ENCODE peak calls at places on chromosomes 16 and 17, in nine cellular contexts. One of them, this sample, is unnamed.
A peak's percentile ranks its signal among the peaks of the same experiment; 100 is the strongest.

GRCh38 chr16:15811778-15812750 is 44.8 kb downstream of the MYH11 start:
- DNase-seq in dermis microvascular lymphatic vessel endothelial cell: no peak
- DNase-seq in AG04450: peak; percentile 77
- DNase-seq in omental fat pad: no peak
- DNase-seq in activated naive CD8-positive, alpha-beta T cell treated with anti-CD3 and anti-CD28 coated beads for 36 hours: no peak
- DNase-seq in fibroblast of villous mesenchyme: peak; percentile 97
- DNase-seq in effector memory CD4-positive, alpha-beta T cell: no peak
- DNase-seq in stimulated activated CD8-positive, alpha-beta memory T cell treated with anti-CD3 and anti-CD28 coated beads, Interleukin-2, amount 100 ng/mL, for 48 hours: no peak
- DNase-seq in hepatocyte: peak; percentile 58
- DNase-seq in this sample: no peak

GRCh38 chr17:76709077-76709950 is 1.5 kb downstream of the MXRA7 start:
- DNase-seq in dermis microvascular lymphatic vessel endothelial cell: peak; percentile 70
- DNase-seq in AG04450: peak; percentile 95
- DNase-seq in omental fat pad: peak; percentile 48
- DNase-seq in activated naive CD8-positive, alpha-beta T cell treated with anti-CD3 and anti-CD28 coated beads for 36 hours: no peak
- DNase-seq in fibroblast of villous mesenchyme: peak; percentile 98
- DNase-seq in effector memory CD4-positive, alpha-beta T cell: no peak
- DNase-seq in stimulated activated CD8-positive, alpha-beta memory T cell treated with anti-CD3 and anti-CD28 coated beads, Interleukin-2, amount 100 ng/mL, for 48 hours: no peak
- DNase-seq in hepatocyte: peak; percentile 84
- DNase-seq in this sample: peak; percentile 64

GRCh38 chr17:75720656-75721462 is at the start of gene ITGB4:
- DNase-seq in dermis microvascular lymphatic vessel endothelial cell: peak; percentile 40
- DNase-seq in AG04450: no peak
- DNase-seq in omental fat pad: no peak
- DNase-seq in activated naive CD8-positive, alpha-beta T cell treated with anti-CD3 and anti-CD28 coated beads for 36 hours: peak; percentile 70
- DNase-seq in fibroblast of villous mesenchyme: no peak
- DNase-seq in effector memory CD4-positive, alpha-beta T cell: peak; percentile 46
- DNase-seq in stimulated activated CD8-positive, alpha-beta memory T cell treated with anti-CD3 and anti-CD28 coated beads, Interleukin-2, amount 100 ng/mL, for 48 hours: peak; percentile 29
- DNase-seq in hepatocyte: peak; percentile 93
- DNase-seq in this sample: peak; percentile 81

GRCh38 chr16:78220571-78220970 is 121.1 kb downstream of the WWOX start:
- DNase-seq in dermis microvascular lymphatic vessel endothelial cell: no peak
- DNase-seq in AG04450: no peak
- DNase-seq in omental fat pad: no peak
- DNase-seq in activated naive CD8-positive, alpha-beta T cell treated with anti-CD3 and anti-CD28 coated beads for 36 hours: no peak
- DNase-seq in fibroblast of villous mesenchyme: no peak
- DNase-seq in effector memory CD4-positive, alpha-beta T cell: no peak
- DNase-seq in stimulated activated CD8-positive, alpha-beta memory T cell treated with anti-CD3 and anti-CD28 coated beads, Interleukin-2, amount 100 ng/mL, for 48 hours: no peak
- DNase-seq in hepatocyte: no peak
- DNase-seq in this sample: no peak

GRCh38 chr17:16989953-16990860 is 18.3 kb upstream of the TNFRSF13B start:
- DNase-seq in dermis microvascular lymphatic vessel endothelial cell: no peak
- DNase-seq in AG04450: peak; percentile 21
- DNase-seq in omental fat pad: no peak
- DNase-seq in activated naive CD8-positive, alpha-beta T cell treated with anti-CD3 and anti-CD28 coated beads for 36 hours: no peak
- DNase-seq in fibroblast of villous mesenchyme: peak; percentile 41
- DNase-seq in effector memory CD4-positive, alpha-beta T cell: no peak
- DNase-seq in stimulated activated CD8-positive, alpha-beta memory T cell treated with anti-CD3 and anti-CD28 coated beads, Interleukin-2, amount 100 ng/mL, for 48 hours: no peak
- DNase-seq in hepatocyte: no peak
- DNase-seq in this sample: no peak

GRCh38 chr16:82264781-82265180 is 94.8 kb upstream of the MPHOSPH6 start:
- DNase-seq in dermis microvascular lymphatic vessel endothelial cell: no peak
- DNase-seq in AG04450: no peak
- DNase-seq in omental fat pad: no peak
- DNase-seq in activated naive CD8-positive, alpha-beta T cell treated with anti-CD3 and anti-CD28 coated beads for 36 hours: no peak
- DNase-seq in fibroblast of villous mesenchyme: no peak
- DNase-seq in effector memory CD4-positive, alpha-beta T cell: no peak
- DNase-seq in stimulated activated CD8-positive, alpha-beta memory T cell treated with anti-CD3 and anti-CD28 coated beads, Interleukin-2, amount 100 ng/mL, for 48 hours: no peak
- DNase-seq in hepatocyte: no peak
- DNase-seq in this sample: no peak

GRCh38 chr16:85615014-85615851 is 2.1 kb downstream of the GSE1 start:
- DNase-seq in dermis microvascular lymphatic vessel endothelial cell: no peak
- DNase-seq in AG04450: no peak
- DNase-seq in omental fat pad: no peak
- DNase-seq in activated naive CD8-positive, alpha-beta T cell treated with anti-CD3 and anti-CD28 coated beads for 36 hours: peak; percentile 83
- DNase-seq in fibroblast of villous mesenchyme: no peak
- DNase-seq in effector memory CD4-positive, alpha-beta T cell: no peak
- DNase-seq in stimulated activated CD8-positive, alpha-beta memory T cell treated with anti-CD3 and anti-CD28 coated beads, Interleukin-2, amount 100 ng/mL, for 48 hours: peak; percentile 64
- DNase-seq in hepatocyte: peak; percentile 95
- DNase-seq in this sample: peak; percentile 70

GRCh38 chr17:45747907-45748306 is 36.2 kb upstream of the CRHR1 start:
- DNase-seq in dermis microvascular lymphatic vessel endothelial cell: no peak
- DNase-seq in AG04450: no peak
- DNase-seq in omental fat pad: no peak
- DNase-seq in activated naive CD8-positive, alpha-beta T cell treated with anti-CD3 and anti-CD28 coated beads for 36 hours: no peak
- DNase-seq in fibroblast of villous mesenchyme: no peak
- DNase-seq in effector memory CD4-positive, alpha-beta T cell: no peak
- DNase-seq in stimulated activated CD8-positive, alpha-beta memory T cell treated with anti-CD3 and anti-CD28 coated beads, Interleukin-2, amount 100 ng/mL, for 48 hours: no peak
- DNase-seq in hepatocyte: no peak
- DNase-seq in this sample: no peak

GRCh38 chr17:1959871-1960569 is 65.1 kb downstream of the RTN4RL1 start:
- DNase-seq in dermis microvascular lymphatic vessel endothelial cell: no peak
- DNase-seq in AG04450: peak; percentile 48
- DNase-seq in omental fat pad: no peak
- DNase-seq in activated naive CD8-positive, alpha-beta T cell treated with anti-CD3 and anti-CD28 coated beads for 36 hours: no peak
- DNase-seq in fibroblast of villous mesenchyme: peak; percentile 38
- DNase-seq in effector memory CD4-positive, alpha-beta T cell: no peak
- DNase-seq in stimulated activated CD8-positive, alpha-beta memory T cell treated with anti-CD3 and anti-CD28 coated beads, Interleukin-2, amount 100 ng/mL, for 48 hours: no peak
- DNase-seq in hepatocyte: peak; percentile 53
- DNase-seq in this sample: no peak

GRCh38 chr16:14475370-14476139 is 154.5 kb downstream of the PARN start:
- DNase-seq in dermis microvascular lymphatic vessel endothelial cell: no peak
- DNase-seq in AG04450: no peak
- DNase-seq in omental fat pad: no peak
- DNase-seq in activated naive CD8-positive, alpha-beta T cell treated with anti-CD3 and anti-CD28 coated beads for 36 hours: no peak
- DNase-seq in fibroblast of villous mesenchyme: no peak
- DNase-seq in effector memory CD4-positive, alpha-beta T cell: no peak
- DNase-seq in stimulated activated CD8-positive, alpha-beta memory T cell treated with anti-CD3 and anti-CD28 coated beads, Interleukin-2, amount 100 ng/mL, for 48 hours: no peak
- DNase-seq in hepatocyte: peak; percentile 60
- DNase-seq in this sample: no peak

GRCh38 chr16:3963203-3963602 is 82.7 kb upstream of the CREBBP start:
- DNase-seq in dermis microvascular lymphatic vessel endothelial cell: no peak
- DNase-seq in AG04450: no peak
- DNase-seq in omental fat pad: no peak
- DNase-seq in activated naive CD8-positive, alpha-beta T cell treated with anti-CD3 and anti-CD28 coated beads for 36 hours: no peak
- DNase-seq in fibroblast of villous mesenchyme: no peak
- DNase-seq in effector memory CD4-positive, alpha-beta T cell: peak; percentile 25
- DNase-seq in stimulated activated CD8-positive, alpha-beta memory T cell treated with anti-CD3 and anti-CD28 coated beads, Interleukin-2, amount 100 ng/mL, for 48 hours: no peak
- DNase-seq in hepatocyte: no peak
- DNase-seq in this sample: no peak

GRCh38 chr17:73340093-73340596 is 28.3 kb upstream of the CDC42EP4 start:
- DNase-seq in dermis microvascular lymphatic vessel endothelial cell: peak; percentile 25
- DNase-seq in AG04450: peak; percentile 59
- DNase-seq in omental fat pad: peak; percentile 62
- DNase-seq in activated naive CD8-positive, alpha-beta T cell treated with anti-CD3 and anti-CD28 coated beads for 36 hours: no peak
- DNase-seq in fibroblast of villous mesenchyme: peak; percentile 96
- DNase-seq in effector memory CD4-positive, alpha-beta T cell: no peak
- DNase-seq in stimulated activated CD8-positive, alpha-beta memory T cell treated with anti-CD3 and anti-CD28 coated beads, Interleukin-2, amount 100 ng/mL, for 48 hours: no peak
- DNase-seq in hepatocyte: peak; percentile 58
- DNase-seq in this sample: no peak

GRCh38 chr17:48412841-48413240 is 17.2 kb downstream of the SKAP1 start:
- DNase-seq in dermis microvascular lymphatic vessel endothelial cell: no peak
- DNase-seq in AG04450: no peak
- DNase-seq in omental fat pad: no peak
- DNase-seq in activated naive CD8-positive, alpha-beta T cell treated with anti-CD3 and anti-CD28 coated beads for 36 hours: no peak
- DNase-seq in fibroblast of villous mesenchyme: no peak
- DNase-seq in effector memory CD4-positive, alpha-beta T cell: no peak
- DNase-seq in stimulated activated CD8-positive, alpha-beta memory T cell treated with anti-CD3 and anti-CD28 coated beads, Interleukin-2, amount 100 ng/mL, for 48 hours: no peak
- DNase-seq in hepatocyte: no peak
- DNase-seq in this sample: no peak

GRCh38 chr16:31042866-31043265 is 9.5 kb downstream of the STX4 start:
- DNase-seq in dermis microvascular lymphatic vessel endothelial cell: no peak
- DNase-seq in AG04450: no peak
- DNase-seq in omental fat pad: no peak
- DNase-seq in activated naive CD8-positive, alpha-beta T cell treated with anti-CD3 and anti-CD28 coated beads for 36 hours: no peak
- DNase-seq in fibroblast of villous mesenchyme: no peak
- DNase-seq in effector memory CD4-positive, alpha-beta T cell: no peak
- DNase-seq in stimulated activated CD8-positive, alpha-beta memory T cell treated with anti-CD3 and anti-CD28 coated beads, Interleukin-2, amount 100 ng/mL, for 48 hours: no peak
- DNase-seq in hepatocyte: no peak
- DNase-seq in this sample: no peak

GRCh38 chr16:87303431-87303930 is 13.7 kb downstream of the C16orf95 start:
- DNase-seq in dermis microvascular lymphatic vessel endothelial cell: no peak
- DNase-seq in AG04450: no peak
- DNase-seq in omental fat pad: no peak
- DNase-seq in activated naive CD8-positive, alpha-beta T cell treated with anti-CD3 and anti-CD28 coated beads for 36 hours: no peak
- DNase-seq in fibroblast of villous mesenchyme: no peak
- DNase-seq in effector memory CD4-positive, alpha-beta T cell: no peak
- DNase-seq in stimulated activated CD8-positive, alpha-beta memory T cell treated with anti-CD3 and anti-CD28 coated beads, Interleukin-2, amount 100 ng/mL, for 48 hours: no peak
- DNase-seq in hepatocyte: no peak
- DNase-seq in this sample: no peak

GRCh38 chr17:69228576-69228975 is at the start of gene ABCA10:
- DNase-seq in dermis microvascular lymphatic vessel endothelial cell: no peak
- DNase-seq in AG04450: no peak
- DNase-seq in omental fat pad: no peak
- DNase-seq in activated naive CD8-positive, alpha-beta T cell treated with anti-CD3 and anti-CD28 coated beads for 36 hours: no peak
- DNase-seq in fibroblast of villous mesenchyme: peak; percentile 23
- DNase-seq in effector memory CD4-positive, alpha-beta T cell: no peak
- DNase-seq in stimulated activated CD8-positive, alpha-beta memory T cell treated with anti-CD3 and anti-CD28 coated beads, Interleukin-2, amount 100 ng/mL, for 48 hours: no peak
- DNase-seq in hepatocyte: no peak
- DNase-seq in this sample: no peak

GRCh38 chr16:10552998-10553491 is 27.4 kb downstream of the EMP2 start:
- DNase-seq in dermis microvascular lymphatic vessel endothelial cell: peak; percentile 35
- DNase-seq in AG04450: no peak
- DNase-seq in omental fat pad: no peak
- DNase-seq in activated naive CD8-positive, alpha-beta T cell treated with anti-CD3 and anti-CD28 coated beads for 36 hours: peak; percentile 57
- DNase-seq in fibroblast of villous mesenchyme: peak; percentile 33
- DNase-seq in effector memory CD4-positive, alpha-beta T cell: no peak
- DNase-seq in stimulated activated CD8-positive, alpha-beta memory T cell treated with anti-CD3 and anti-CD28 coated beads, Interleukin-2, amount 100 ng/mL, for 48 hours: peak; percentile 17
- DNase-seq in hepatocyte: no peak
- DNase-seq in this sample: no peak

GRCh38 chr16:56974549-56975300 is 13.0 kb downstream of the CETP start:
- DNase-seq in dermis microvascular lymphatic vessel endothelial cell: no peak
- DNase-seq in AG04450: no peak
- DNase-seq in omental fat pad: no peak
- DNase-seq in activated naive CD8-positive, alpha-beta T cell treated with anti-CD3 and anti-CD28 coated beads for 36 hours: no peak
- DNase-seq in fibroblast of villous mesenchyme: no peak
- DNase-seq in effector memory CD4-positive, alpha-beta T cell: no peak
- DNase-seq in stimulated activated CD8-positive, alpha-beta memory T cell treated with anti-CD3 and anti-CD28 coated beads, Interleukin-2, amount 100 ng/mL, for 48 hours: no peak
- DNase-seq in hepatocyte: no peak
- DNase-seq in this sample: no peak

GRCh38 chr17:78780852-78781338 is 1.2 kb downstream of the CYTH1 start:
- DNase-seq in dermis microvascular lymphatic vessel endothelial cell: no peak
- DNase-seq in AG04450: no peak
- DNase-seq in omental fat pad: no peak
- DNase-seq in activated naive CD8-positive, alpha-beta T cell treated with anti-CD3 and anti-CD28 coated beads for 36 hours: no peak
- DNase-seq in fibroblast of villous mesenchyme: no peak
- DNase-seq in effector memory CD4-positive, alpha-beta T cell: no peak
- DNase-seq in stimulated activated CD8-positive, alpha-beta memory T cell treated with anti-CD3 and anti-CD28 coated beads, Interleukin-2, amount 100 ng/mL, for 48 hours: no peak
- DNase-seq in hepatocyte: no peak
- DNase-seq in this sample: no peak

GRCh38 chr17:29073045-29073444 is 30.1 kb downstream of the PIPOX start:
- DNase-seq in dermis microvascular lymphatic vessel endothelial cell: no peak
- DNase-seq in AG04450: no peak
- DNase-seq in omental fat pad: no peak
- DNase-seq in activated naive CD8-positive, alpha-beta T cell treated with anti-CD3 and anti-CD28 coated beads for 36 hours: no peak
- DNase-seq in fibroblast of villous mesenchyme: no peak
- DNase-seq in effector memory CD4-positive, alpha-beta T cell: no peak
- DNase-seq in stimulated activated CD8-positive, alpha-beta memory T cell treated with anti-CD3 and anti-CD28 coated beads, Interleukin-2, amount 100 ng/mL, for 48 hours: no peak
- DNase-seq in hepatocyte: no peak
- DNase-seq in this sample: no peak

GRCh38 chr17:72735602-72736001 is 356.9 kb downstream of the SLC39A11 start:
- DNase-seq in dermis microvascular lymphatic vessel endothelial cell: no peak
- DNase-seq in AG04450: no peak
- DNase-seq in omental fat pad: no peak
- DNase-seq in activated naive CD8-positive, alpha-beta T cell treated with anti-CD3 and anti-CD28 coated beads for 36 hours: no peak
- DNase-seq in fibroblast of villous mesenchyme: no peak
- DNase-seq in effector memory CD4-positive, alpha-beta T cell: no peak
- DNase-seq in stimulated activated CD8-positive, alpha-beta memory T cell treated with anti-CD3 and anti-CD28 coated beads, Interleukin-2, amount 100 ng/mL, for 48 hours: no peak
- DNase-seq in hepatocyte: peak; percentile 49
- DNase-seq in this sample: no peak

GRCh38 chr17:75151893-75152292 is 2.4 kb downstream of the JPT1 start:
- DNase-seq in dermis microvascular lymphatic vessel endothelial cell: peak; percentile 8
- DNase-seq in AG04450: no peak
- DNase-seq in omental fat pad: no peak
- DNase-seq in activated naive CD8-positive, alpha-beta T cell treated with anti-CD3 and anti-CD28 coated beads for 36 hours: no peak
- DNase-seq in fibroblast of villous mesenchyme: no peak
- DNase-seq in effector memory CD4-positive, alpha-beta T cell: no peak
- DNase-seq in stimulated activated CD8-positive, alpha-beta memory T cell treated with anti-CD3 and anti-CD28 coated beads, Interleukin-2, amount 100 ng/mL, for 48 hours: no peak
- DNase-seq in hepatocyte: no peak
- DNase-seq in this sample: no peak

GRCh38 chr16:49490321-49490705 is 116.7 kb downstream of the C16orf78 start:
- DNase-seq in dermis microvascular lymphatic vessel endothelial cell: no peak
- DNase-seq in AG04450: no peak
- DNase-seq in omental fat pad: no peak
- DNase-seq in activated naive CD8-positive, alpha-beta T cell treated with anti-CD3 and anti-CD28 coated beads for 36 hours: no peak
- DNase-seq in fibroblast of villous mesenchyme: no peak
- DNase-seq in effector memory CD4-positive, alpha-beta T cell: no peak
- DNase-seq in stimulated activated CD8-positive, alpha-beta memory T cell treated with anti-CD3 and anti-CD28 coated beads, Interleukin-2, amount 100 ng/mL, for 48 hours: no peak
- DNase-seq in hepatocyte: no peak
- DNase-seq in this sample: no peak

GRCh38 chr16:349211-349610 is 3.3 kb downstream of the AXIN1 start:
- DNase-seq in dermis microvascular lymphatic vessel endothelial cell: no peak
- DNase-seq in AG04450: no peak
- DNase-seq in omental fat pad: no peak
- DNase-seq in activated naive CD8-positive, alpha-beta T cell treated with anti-CD3 and anti-CD28 coated beads for 36 hours: no peak
- DNase-seq in fibroblast of villous mesenchyme: no peak
- DNase-seq in effector memory CD4-positive, alpha-beta T cell: no peak
- DNase-seq in stimulated activated CD8-positive, alpha-beta memory T cell treated with anti-CD3 and anti-CD28 coated beads, Interleukin-2, amount 100 ng/mL, for 48 hours: no peak
- DNase-seq in hepatocyte: no peak
- DNase-seq in this sample: no peak

GRCh38 chr17:57255182-57255775 is 1.0 kb upstream of the MSI2 start:
- DNase-seq in dermis microvascular lymphatic vessel endothelial cell: no peak
- DNase-seq in AG04450: no peak
- DNase-seq in omental fat pad: no peak
- DNase-seq in activated naive CD8-positive, alpha-beta T cell treated with anti-CD3 and anti-CD28 coated beads for 36 hours: no peak
- DNase-seq in fibroblast of villous mesenchyme: no peak
- DNase-seq in effector memory CD4-positive, alpha-beta T cell: no peak
- DNase-seq in stimulated activated CD8-positive, alpha-beta memory T cell treated with anti-CD3 and anti-CD28 coated beads, Interleukin-2, amount 100 ng/mL, for 48 hours: no peak
- DNase-seq in hepatocyte: no peak
- DNase-seq in this sample: no peak

GRCh38 chr16:83116274-83116892 is 489.6 kb downstream of the CDH13 start:
- DNase-seq in dermis microvascular lymphatic vessel endothelial cell: no peak
- DNase-seq in AG04450: no peak
- DNase-seq in omental fat pad: no peak
- DNase-seq in activated naive CD8-positive, alpha-beta T cell treated with anti-CD3 and anti-CD28 coated beads for 36 hours: no peak
- DNase-seq in fibroblast of villous mesenchyme: peak; percentile 56
- DNase-seq in effector memory CD4-positive, alpha-beta T cell: no peak
- DNase-seq in stimulated activated CD8-positive, alpha-beta memory T cell treated with anti-CD3 and anti-CD28 coated beads, Interleukin-2, amount 100 ng/mL, for 48 hours: no peak
- DNase-seq in hepatocyte: no peak
- DNase-seq in this sample: no peak

GRCh38 chr16:81786321-81786720 is 7.2 kb downstream of the PLCG2 start:
- DNase-seq in dermis microvascular lymphatic vessel endothelial cell: peak; percentile 11
- DNase-seq in AG04450: no peak
- DNase-seq in omental fat pad: no peak
- DNase-seq in activated naive CD8-positive, alpha-beta T cell treated with anti-CD3 and anti-CD28 coated beads for 36 hours: no peak
- DNase-seq in fibroblast of villous mesenchyme: no peak
- DNase-seq in effector memory CD4-positive, alpha-beta T cell: no peak
- DNase-seq in stimulated activated CD8-positive, alpha-beta memory T cell treated with anti-CD3 and anti-CD28 coated beads, Interleukin-2, amount 100 ng/mL, for 48 hours: no peak
- DNase-seq in hepatocyte: no peak
- DNase-seq in this sample: no peak

GRCh38 chr16:66548868-66549267 is 1.1 kb downstream of the TK2 start:
- DNase-seq in dermis microvascular lymphatic vessel endothelial cell: no peak
- DNase-seq in AG04450: no peak
- DNase-seq in omental fat pad: no peak
- DNase-seq in activated naive CD8-positive, alpha-beta T cell treated with anti-CD3 and anti-CD28 coated beads for 36 hours: no peak
- DNase-seq in fibroblast of villous mesenchyme: no peak
- DNase-seq in effector memory CD4-positive, alpha-beta T cell: no peak
- DNase-seq in stimulated activated CD8-positive, alpha-beta memory T cell treated with anti-CD3 and anti-CD28 coated beads, Interleukin-2, amount 100 ng/mL, for 48 hours: no peak
- DNase-seq in hepatocyte: no peak
- DNase-seq in this sample: no peak

GRCh38 chr17:52744179-52744578 is 585.7 kb upstream of the CA10 start:
- DNase-seq in dermis microvascular lymphatic vessel endothelial cell: no peak
- DNase-seq in AG04450: no peak
- DNase-seq in omental fat pad: no peak
- DNase-seq in activated naive CD8-positive, alpha-beta T cell treated with anti-CD3 and anti-CD28 coated beads for 36 hours: no peak
- DNase-seq in fibroblast of villous mesenchyme: no peak
- DNase-seq in effector memory CD4-positive, alpha-beta T cell: no peak
- DNase-seq in stimulated activated CD8-positive, alpha-beta memory T cell treated with anti-CD3 and anti-CD28 coated beads, Interleukin-2, amount 100 ng/mL, for 48 hours: no peak
- DNase-seq in hepatocyte: no peak
- DNase-seq in this sample: no peak

GRCh38 chr17:29555840-29556239 is 11.0 kb downstream of the ABHD15 start:
- DNase-seq in dermis microvascular lymphatic vessel endothelial cell: no peak
- DNase-seq in AG04450: no peak
- DNase-seq in omental fat pad: no peak
- DNase-seq in activated naive CD8-positive, alpha-beta T cell treated with anti-CD3 and anti-CD28 coated beads for 36 hours: no peak
- DNase-seq in fibroblast of villous mesenchyme: no peak
- DNase-seq in effector memory CD4-positive, alpha-beta T cell: no peak
- DNase-seq in stimulated activated CD8-positive, alpha-beta memory T cell treated with anti-CD3 and anti-CD28 coated beads, Interleukin-2, amount 100 ng/mL, for 48 hours: no peak
- DNase-seq in hepatocyte: peak; percentile 68
- DNase-seq in this sample: no peak

This sample was measured in mesothelial cell of epicardium.